ENCODE peak calls at places on chromosomes 12 and 14, in ten cellular contexts. E is fibroblast of villous mesenchyme; L is ascending aorta; O is GM13977; N is CD8-positive, alpha-beta T cell; Z is tibial artery; F is H1; W is astrocyte of the spinal cord; Y is H9; A is PC-3. M is an unnamed sample.

GRCh38 chr12:85575115-85576096 is 260.8 kb downstream of the RASSF9 start:
- DNase-seq in L (no peak), F (no peak), W (peak; percentile 69), E (peak; percentile 66), A (peak; percentile 81), N (no peak), O (peak; percentile 42), Z (no peak), Y (peak; percentile 61), M (no peak)

GRCh38 chr12:2138871-2139308 is 86.1 kb downstream of the CACNA1C start:
- DNase-seq in Z (no peak), W (peak; percentile 42), A (no peak), O (no peak), Y (no peak), E (peak; percentile 6), F (no peak), L (no peak), N (no peak), M (no peak)

GRCh38 chr12:108855284-108856169 is 1.9 kb downstream of the SSH1 start:
- DNase-seq in Z (no peak), A (peak; percentile 29), L (no peak), N (no peak), W (peak; percentile 40), Y (no peak), F (no peak), E (peak; percentile 75), O (no peak), M (no peak)

GRCh38 chr12:131672311-131672940 is 38.5 kb upstream of the SFSWAP start:
- DNase-seq in N (no peak), O (no peak), Z (peak; percentile 21), F (no peak), L (no peak), Y (no peak), W (no peak), A (no peak), E (no peak), M (peak; percentile 37)

GRCh38 chr12:58465418-58465817 is 454.9 kb downstream of the LRIG3 start:
- DNase-seq in W (no peak), F (no peak), E (peak; percentile 43), O (no peak), Y (no peak), Z (no peak), A (peak; percentile 58), N (no peak), L (no peak), M (no peak)

GRCh38 chr12:80268924-80269749 is 169.8 kb downstream of the OTOGL start:
- DNase-seq in O (no peak), A (peak; percentile 92), E (peak; percentile 45), F (no peak), N (no peak), W (peak; percentile 88), Y (no peak), L (no peak), Z (no peak), M (no peak)

GRCh38 chr12:103140217-103140616 is 182.7 kb downstream of the ASCL1 start:
- DNase-seq in A (no peak), W (no peak), O (no peak), L (no peak), N (no peak), Z (no peak), F (no peak), Y (no peak), E (no peak), M (no peak)

GRCh38 chr14:23093993-23094665 is 807 bp downstream of the ACIN1 start:
- DNase-seq in Z (no peak), Y (peak; percentile 91), E (peak; percentile 22), O (no peak), F (peak; percentile 75), N (no peak), W (no peak), L (no peak), A (no peak), M (peak; percentile 81)

GRCh38 chr12:7612851-7613250 is 52.9 kb downstream of the APOBEC1 start:
- DNase-seq in W (no peak), Z (no peak), Y (no peak), N (no peak), A (no peak), O (no peak), E (no peak), F (no peak), L (no peak), M (no peak)

GRCh38 chr14:22850944-22851790 is 14.8 kb downstream of the MMP14 start:
- DNase-seq in Z (peak; percentile 98), L (peak; percentile 80), E (peak; percentile 90), O (peak; percentile 14), Y (no peak), F (no peak), W (peak; percentile 95), A (peak; percentile 92), N (no peak), M (no peak)

GRCh38 chr12:32483499-32483898 is 84.1 kb downstream of the FGD4 start:
- DNase-seq in F (no peak), L (no peak), E (no peak), Z (no peak), N (no peak), A (no peak), Y (no peak), O (no peak), W (no peak), M (no peak)

GRCh38 chr12:80412343-80412953 is 31.6 kb upstream of the PTPRQ start:
- DNase-seq in Y (no peak), E (peak; percentile 70), Z (no peak), W (peak; percentile 69), A (peak; percentile 72), L (no peak), N (no peak), O (peak; percentile 37), F (no peak), M (no peak)

DNA sequence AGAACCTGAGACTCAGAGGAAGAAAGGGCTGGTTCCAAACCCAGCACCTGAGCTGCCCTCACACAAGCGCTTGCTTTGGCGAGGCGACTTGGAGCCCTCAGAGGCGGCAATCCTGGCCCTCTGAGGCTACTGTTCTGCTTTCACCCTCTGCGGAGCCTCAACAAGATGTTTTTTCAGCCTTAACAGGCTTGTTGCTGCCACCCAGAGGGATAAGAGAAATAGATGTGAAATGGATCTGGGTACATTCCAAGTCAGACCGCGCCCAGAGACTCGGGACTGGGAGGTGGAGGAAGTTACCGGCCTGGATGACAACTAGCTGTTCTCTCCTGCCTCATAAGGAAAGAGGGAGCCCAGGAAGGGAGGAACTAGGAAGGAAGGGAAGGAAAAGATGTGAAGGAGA is 89.6 kb downstream of the TTC7B start:
- DNase-seq in Z (peak; percentile 85), Y (peak; percentile 45), A (peak; percentile 73), F (no peak), L (no peak), O (no peak), W (peak; percentile 80), E (peak; percentile 73), N (no peak), M (no peak)
- TF ChIP-seq CTCF in Z (peak; percentile 32), Y (peak; percentile 37), A (peak; percentile 56), F (no peak), L (no peak), O (no peak), W (peak; percentile 50), E (peak; percentile 36), N (no peak), M (no peak)

GRCh38 chr14:100540141-100540925 is 46.9 kb downstream of the BEGAIN start:
- DNase-seq in W (no peak), L (no peak), F (peak; percentile 17), Y (peak; percentile 74), Z (peak; percentile 53), A (no peak), O (no peak), E (no peak), N (no peak), M (no peak)
- TF ChIP-seq CTCF in W (peak; percentile 33), L (no peak), F (no peak), Y (peak; percentile 72), Z (no peak), A (peak; percentile 41), O (no peak), E (peak; percentile 37), N (no peak), M (peak; percentile 59)

DNA sequence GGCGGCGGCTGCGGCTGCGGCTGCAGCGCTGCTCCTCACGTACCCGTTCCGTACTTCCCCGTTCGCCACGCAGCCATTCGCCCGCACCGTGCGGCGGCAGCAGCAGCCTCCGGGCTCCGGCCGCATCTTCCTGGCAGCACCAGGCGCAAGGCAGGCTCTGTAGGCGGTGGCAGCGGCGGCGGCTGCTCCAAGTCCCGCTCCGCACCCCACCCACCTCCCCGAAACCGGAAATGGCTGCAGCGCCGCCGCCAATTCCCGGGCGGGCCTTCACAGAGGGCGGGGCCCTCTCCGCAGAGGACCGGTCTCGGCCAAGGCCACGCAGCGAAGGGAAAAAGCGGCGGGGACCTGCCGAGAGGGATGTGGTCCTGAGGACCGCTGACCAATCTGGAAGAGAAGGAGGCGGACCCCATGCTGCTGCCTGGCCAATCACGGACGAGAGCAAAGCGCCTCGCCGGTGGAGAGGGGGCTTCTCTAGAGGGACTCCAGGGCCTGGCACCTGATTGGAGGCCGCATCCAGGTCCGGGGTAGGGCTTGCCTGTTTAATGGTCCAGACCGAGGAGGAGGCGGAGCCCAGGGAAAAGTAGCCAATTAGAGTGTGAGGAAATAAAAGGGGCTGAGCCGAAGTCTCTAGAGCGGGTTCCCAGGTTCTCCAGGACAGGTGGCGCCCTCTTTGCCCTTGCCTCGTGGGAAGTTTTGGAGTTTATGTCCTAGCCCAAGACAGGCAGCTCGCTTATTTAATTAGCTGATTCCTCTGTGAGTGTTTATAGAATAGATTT is at the start of gene SPTLC2:
- DNase-seq in Z (peak; percentile 100), F (peak; percentile 100), Y (peak; percentile 100), W (peak; percentile 100), O (peak; percentile 98), N (peak; percentile 95), E (peak; percentile 99), A (peak; percentile 99), L (peak; percentile 98), M (peak; percentile 98)
- TF ChIP-seq CTCF in Z (no peak), F (no peak), Y (peak; percentile 36), W (peak; percentile 6), O (peak; percentile 21), N (no peak), E (no peak), A (peak; percentile 42), L (no peak), M (no peak)

GRCh38 chr12:124681779-124682391 is 114.5 kb upstream of the NCOR2 start:
- DNase-seq in Z (peak; percentile 85), A (peak; percentile 75), F (no peak), E (peak; percentile 81), Y (no peak), N (no peak), O (no peak), W (peak; percentile 64), L (peak; percentile 26), M (no peak)

GRCh38 chr12:124679047-124679446 is 111.6 kb upstream of the NCOR2 start:
- DNase-seq in O (no peak), N (no peak), A (no peak), Y (no peak), Z (no peak), E (no peak), L (no peak), W (no peak), F (no peak), M (no peak)

GRCh38 chr12:124682425-124683329 is 115.3 kb upstream of the NCOR2 start:
- DNase-seq in L (no peak), Y (no peak), A (no peak), N (no peak), O (no peak), E (no peak), F (no peak), Z (no peak), W (no peak), M (no peak)

GRCh38 chr12:124679533-124680371 is 112.3 kb upstream of the NCOR2 start:
- DNase-seq in L (no peak), Y (no peak), Z (peak; percentile 94), O (no peak), A (peak; percentile 24), N (no peak), F (no peak), W (no peak), E (peak; percentile 45), M (no peak)

GRCh38 chr12:124680863-124681778 is 113.7 kb upstream of the NCOR2 start:
- DNase-seq in Z (peak; percentile 91), Y (peak; percentile 74), N (no peak), A (peak; percentile 99), O (peak; percentile 84), E (peak; percentile 82), F (peak; percentile 49), L (peak; percentile 31), W (peak; percentile 75), M (no peak)
- TF ChIP-seq CTCF in Z (peak; percentile 44), Y (peak; percentile 60), N (no peak), A (peak; percentile 31), O (peak; percentile 35), E (peak; percentile 38), F (peak; percentile 31), L (peak; percentile 15), W (peak; percentile 19), M (peak; percentile 50)

M was measured in type B pancreatic cell.